ENCODE peak calls at places on chromosomes 11 and 22, in six cellular contexts. V is immature natural killer cell, P is brain microvascular endothelial cell, E is ovary, C is AG09319, I is stromal cell of bone marrow. T is an unnamed sample.

GRCh38 chr22:39514373-39514973 is 5.9 kb upstream of the ATF4 start:
- DNase-seq in V (no peak), P (peak), E (no peak), C (no peak), I (no peak), T (no peak)

GRCh38 chr22:27488456-27489224 is 312.9 kb downstream of the MN1 start:
- DNase-seq in V (no peak), P (peak), E (no peak), C (no peak), I (no peak), T (no peak)

GRCh38 chr11:11215944-11216343 is 137.1 kb downstream of the CSNK2A3 start:
- DNase-seq in V (no peak), P (no peak), E (no peak), C (no peak), I (no peak), T (no peak)

GRCh38 chr11:66868726-66869291 is 11.9 kb downstream of the LRFN4 start:
- DNase-seq in V (peak), P (no peak), E (no peak), C (no peak), I (no peak), T (no peak)

GRCh38 chr22:24578355-24579241 is 14.3 kb downstream of the LRRC75B start:
- DNase-seq in V (no peak), P (no peak), E (no peak), C (no peak), I (no peak), T (no peak)

GRCh38 chr22:31897842-31898241 is 46.5 kb upstream of the YWHAH start:
- DNase-seq in V (no peak), P (no peak), E (no peak), C (no peak), I (no peak), T (peak)

GRCh38 chr22:43448048-43448447 is 36.2 kb downstream of the MPPED1 start:
- DNase-seq in V (no peak), P (no peak), E (no peak), C (no peak), I (no peak), T (no peak)

GRCh38 chr22:36641902-36642640 is 61.5 kb downstream of the CACNG2 start:
- DNase-seq in V (no peak), P (peak), E (no peak), C (peak), I (peak), T (peak)

GRCh38 chr22:47369020-47369419 is 606.6 kb downstream of the TBC1D22A start:
- DNase-seq in V (no peak), P (no peak), E (no peak), C (no peak), I (no peak), T (no peak)

GRCh38 chr11:123640677-123641494 is 13.5 kb downstream of the SCN3B start:
- DNase-seq in V (no peak), P (peak), E (no peak), C (no peak), I (no peak), T (no peak)

GRCh38 chr11:72005347-72006260 is 6.9 kb downstream of the IL18BP start:
- DNase-seq in V (no peak), P (no peak), E (no peak), C (no peak), I (no peak), T (no peak)

T was measured in nucleus accumbens.